ENCODE peak calls at places on chromosomes 6 and 20, in nine cellular contexts. F is iris pigment epithelial cell; C is NK-92 treated with Interleukin-12 subunit alpha and Interleukin-12 subunit beta, amount 100 ng/mL, for 24 hours; E is GM20000; L is stimulated activated CD8-positive, alpha-beta memory T cell treated with anti-CD3 and anti-CD28 coated beads, Interleukin-7, amount 100 ng/mL, for 1 hour; J is skeletal muscle cell; W is activated CD8-positive, alpha-beta memory T cell treated with anti-CD3 and anti-CD28 coated beads, Interleukin-2, amount 50 U/mL, for 4 hours; R is GM13977; G is NCI-H345. M is an unnamed sample.

GRCh38 chr6:20377623-20378265 is 23.9 kb upstream of the E2F3 start:
- DNase-seq in L (no peak), W (no peak), G (no peak), J (no peak), F (peak), C (no peak), R (peak), E (no peak), M (peak)

GRCh38 chr6:37354526-37355384 is 972 bp downstream of the RNF8 start:
- DNase-seq in J (no peak), C (no peak), F (peak), W (peak), R (peak), G (peak), E (peak), L (no peak), M (no peak)

GRCh38 chr6:41878961-41879405 is 16.2 kb downstream of the USP49 start:
- DNase-seq in C (no peak), F (peak), W (no peak), J (peak), R (no peak), E (no peak), L (no peak), G (no peak), M (peak)

GRCh38 chr6:99119109-99120031 is 171.6 kb upstream of the FBXL4 start:
- DNase-seq in F (peak), C (no peak), L (no peak), R (peak), E (peak), J (peak), W (no peak), G (peak), M (peak)

GRCh38 chr6:143018955-143019354 is 41.7 kb upstream of the AIG1 start:
- DNase-seq in G (no peak), R (no peak), L (no peak), C (no peak), W (no peak), E (no peak), F (peak), J (no peak), M (peak)

GRCh38 chr20:62209850-62210495 is 10.1 kb downstream of the HRH3 start:
- DNase-seq in G (no peak), C (no peak), J (no peak), W (no peak), E (peak), L (no peak), R (no peak), F (no peak), M (no peak)

GRCh38 chr20:45090481-45090880 is 10.4 kb downstream of the KCNS1 start:
- DNase-seq in J (no peak), C (no peak), E (no peak), W (no peak), F (no peak), L (no peak), G (no peak), R (no peak), M (peak)

GRCh38 chr6:30759575-30760239 is 15.4 kb upstream of the IER3 start:
- DNase-seq in C (no peak), G (no peak), J (peak), R (no peak), F (peak), E (no peak), L (no peak), W (no peak), M (peak)

GRCh38 chr6:39553811-39554802 is 171.1 kb downstream of the KIF6 start:
- DNase-seq in C (no peak), F (no peak), J (no peak), E (no peak), R (no peak), G (no peak), L (no peak), W (no peak), M (no peak)

GRCh38 chr6:55841341-55841740 is 34.0 kb downstream of the BMP5 start:
- DNase-seq in G (no peak), L (no peak), E (no peak), J (no peak), F (no peak), W (no peak), C (no peak), R (no peak), M (no peak)

GRCh38 chr6:155436981-155437749 is 18.5 kb downstream of the NOX3 start:
- DNase-seq in J (no peak), C (no peak), W (no peak), E (no peak), G (peak), L (no peak), R (no peak), F (peak), M (peak)

GRCh38 chr6:111176038-111176762 is 88.9 kb downstream of the SLC16A10 start:
- DNase-seq in C (no peak), E (no peak), J (no peak), L (no peak), R (no peak), W (no peak), F (no peak), G (no peak), M (no peak)

GRCh38 chr20:3732327-3733118 is at the start of gene HSPA12B:
- DNase-seq in F (no peak), E (no peak), W (no peak), R (no peak), J (no peak), G (no peak), C (no peak), L (no peak), M (no peak)

GRCh38 chr6:31005249-31006020 is 4.8 kb upstream of the MUC22 start:
- DNase-seq in E (no peak), J (no peak), C (no peak), W (no peak), L (no peak), G (no peak), R (no peak), F (peak), M (peak)

GRCh38 chr6:107932580-107932979 is 25.4 kb downstream of the SEC63 start:
- DNase-seq in C (no peak), L (no peak), E (no peak), F (no peak), J (no peak), W (no peak), G (no peak), R (no peak), M (no peak)

GRCh38 chr6:56517155-56517745 is 125.4 kb downstream of the DST start:
- DNase-seq in C (no peak), W (no peak), J (peak), E (no peak), F (peak), R (no peak), L (no peak), G (no peak), M (no peak)